ENCODE peak calls at places on chromosomes 12 and 14, in six cellular contexts. One of them, this sample, is unnamed.

GRCh38 chr12:124930576-124930975 is 16.1 kb upstream of the UBC start:
- DNase-seq in HepG2: no peak
- DNase-seq in HCT116: no peak
- DNase-seq in K562: no peak
- DNase-seq in GM12878: no peak
- DNase-seq in SK-N-SH: no peak
- DNase-seq in this sample: no peak

GRCh38 chr12:4221157-4221556 is 52.4 kb upstream of the CCND2 start:
- DNase-seq in HepG2: no peak
- DNase-seq in HCT116: no peak
- DNase-seq in K562: no peak
- DNase-seq in GM12878: no peak
- DNase-seq in SK-N-SH: no peak
- DNase-seq in this sample: no peak

GRCh38 chr12:2319747-2320146 is 267.0 kb downstream of the CACNA1C start:
- DNase-seq in HepG2: no peak
- DNase-seq in HCT116: no peak
- DNase-seq in K562: no peak
- DNase-seq in GM12878: no peak
- DNase-seq in SK-N-SH: no peak
- DNase-seq in this sample: no peak

GRCh38 chr12:116266631-116267349 is 10.7 kb downstream of the MED13L start:
- DNase-seq in HepG2: no peak
- DNase-seq in HCT116: no peak
- DNase-seq in K562: no peak
- DNase-seq in GM12878: no peak
- DNase-seq in SK-N-SH: no peak
- DNase-seq in this sample: no peak

GRCh38 chr14:24298892-24299254 is 707 bp downstream of the DHRS1 start:
- DNase-seq in HepG2: peak
- DNase-seq in HCT116: peak
- DNase-seq in K562: peak
- DNase-seq in GM12878: no peak
- DNase-seq in SK-N-SH: no peak
- DNase-seq in this sample: no peak

GRCh38 chr14:75970989-75971388 is 10.8 kb downstream of the TGFB3 start:
- DNase-seq in HepG2: no peak
- DNase-seq in HCT116: no peak
- DNase-seq in K562: no peak
- DNase-seq in GM12878: no peak
- DNase-seq in SK-N-SH: no peak
- DNase-seq in this sample: no peak

GRCh38 chr12:109555431-109556315 is 17.6 kb downstream of the MMAB start:
- DNase-seq in HepG2: no peak
- DNase-seq in HCT116: no peak
- DNase-seq in K562: no peak
- DNase-seq in GM12878: no peak
- DNase-seq in SK-N-SH: no peak
- DNase-seq in this sample: no peak

GRCh38 chr14:77154421-77154820 is 12.8 kb upstream of the ZDHHC22 start:
- DNase-seq in HepG2: no peak
- DNase-seq in HCT116: no peak
- DNase-seq in K562: no peak
- DNase-seq in GM12878: no peak
- DNase-seq in SK-N-SH: no peak
- DNase-seq in this sample: no peak

GRCh38 chr14:69818760-69819191 is 21.7 kb upstream of the SLC10A1 start:
- DNase-seq in HepG2: peak
- DNase-seq in HCT116: peak
- DNase-seq in K562: peak
- DNase-seq in GM12878: peak
- DNase-seq in SK-N-SH: peak
- DNase-seq in this sample: peak

GRCh38 chr14:77508876-77509275 is 10.3 kb upstream of the ISM2 start:
- DNase-seq in HepG2: peak
- DNase-seq in HCT116: no peak
- DNase-seq in K562: no peak
- DNase-seq in GM12878: no peak
- DNase-seq in SK-N-SH: no peak
- DNase-seq in this sample: no peak

GRCh38 chr12:115267891-115268290 is 583.9 kb upstream of the TBX3 start:
- DNase-seq in HepG2: no peak
- DNase-seq in HCT116: no peak
- DNase-seq in K562: no peak
- DNase-seq in GM12878: no peak
- DNase-seq in SK-N-SH: no peak
- DNase-seq in this sample: no peak

GRCh38 chr14:93906341-93907329 is 20.5 kb upstream of the FAM181A start:
- DNase-seq in HepG2: peak
- DNase-seq in HCT116: peak
- DNase-seq in K562: peak
- DNase-seq in GM12878: no peak
- DNase-seq in SK-N-SH: peak
- DNase-seq in this sample: peak

GRCh38 chr12:61853945-61854344 is 406.3 kb upstream of the USP15 start:
- DNase-seq in HepG2: no peak
- DNase-seq in HCT116: no peak
- DNase-seq in K562: no peak
- DNase-seq in GM12878: no peak
- DNase-seq in SK-N-SH: no peak
- DNase-seq in this sample: no peak

GRCh38 chr12:20436367-20436766 is 68.0 kb downstream of the PDE3A start:
- DNase-seq in HepG2: no peak
- DNase-seq in HCT116: no peak
- DNase-seq in K562: no peak
- DNase-seq in GM12878: no peak
- DNase-seq in SK-N-SH: no peak
- DNase-seq in this sample: no peak

GRCh38 chr12:10607885-10608458 is 5.4 kb downstream of the MAGOHB start:
- DNase-seq in HepG2: no peak
- DNase-seq in HCT116: no peak
- DNase-seq in K562: peak
- DNase-seq in GM12878: no peak
- DNase-seq in SK-N-SH: peak
- DNase-seq in this sample: peak

GRCh38 chr12:30796891-30797371 is 42.2 kb upstream of the CAPRIN2 start:
- DNase-seq in HepG2: no peak
- DNase-seq in HCT116: no peak
- DNase-seq in K562: no peak
- DNase-seq in GM12878: no peak
- DNase-seq in SK-N-SH: peak
- DNase-seq in this sample: no peak

GRCh38 chr12:31518680-31519227 is 72.2 kb downstream of the DENND5B start:
- DNase-seq in HepG2: peak
- DNase-seq in HCT116: peak
- DNase-seq in K562: no peak
- DNase-seq in GM12878: no peak
- DNase-seq in SK-N-SH: peak
- DNase-seq in this sample: no peak

GRCh38 chr12:81872400-81872799 is 113.2 kb upstream of the PPFIA2 start:
- DNase-seq in HepG2: no peak
- DNase-seq in HCT116: no peak
- DNase-seq in K562: no peak
- DNase-seq in GM12878: no peak
- DNase-seq in SK-N-SH: no peak
- DNase-seq in this sample: no peak

GRCh38 chr12:108047130-108047550 is 81.9 kb upstream of the WSCD2 start:
- DNase-seq in HepG2: no peak
- DNase-seq in HCT116: no peak
- DNase-seq in K562: no peak
- DNase-seq in GM12878: no peak
- DNase-seq in SK-N-SH: no peak
- DNase-seq in this sample: no peak

GRCh38 chr12:79515526-79515935 is 175.2 kb downstream of the PAWR start:
- DNase-seq in HepG2: no peak
- DNase-seq in HCT116: no peak
- DNase-seq in K562: no peak
- DNase-seq in GM12878: no peak
- DNase-seq in SK-N-SH: no peak
- DNase-seq in this sample: no peak

GRCh38 chr12:41924111-41924510 is 220.6 kb downstream of the GXYLT1 start:
- DNase-seq in HepG2: no peak
- DNase-seq in HCT116: no peak
- DNase-seq in K562: no peak
- DNase-seq in GM12878: no peak
- DNase-seq in SK-N-SH: no peak
- DNase-seq in this sample: no peak

GRCh38 chr14:70822706-70823185 is 13.4 kb upstream of the MAP3K9 start:
- DNase-seq in HepG2: no peak
- DNase-seq in HCT116: no peak
- DNase-seq in K562: no peak
- DNase-seq in GM12878: no peak
- DNase-seq in SK-N-SH: peak
- DNase-seq in this sample: no peak
- TF ChIP-seq JUND in HepG2: no peak
- TF ChIP-seq JUND in HCT116: no peak
- TF ChIP-seq JUND in K562: no peak
- TF ChIP-seq JUND in GM12878: no peak
- TF ChIP-seq JUND in SK-N-SH: no peak
- TF ChIP-seq JUND in this sample: no peak

GRCh38 chr12:120972870-120973543 is 5.3 kb upstream of the HNF1A start:
- DNase-seq in HepG2: peak
- DNase-seq in HCT116: no peak
- DNase-seq in K562: no peak
- DNase-seq in GM12878: no peak
- DNase-seq in SK-N-SH: no peak
- DNase-seq in this sample: peak
- TF ChIP-seq JUND in HepG2: no peak
- TF ChIP-seq JUND in HCT116: no peak
- TF ChIP-seq JUND in K562: no peak
- TF ChIP-seq JUND in GM12878: no peak
- TF ChIP-seq JUND in SK-N-SH: no peak
- TF ChIP-seq JUND in this sample: no peak

GRCh38 chr12:106760184-106760531 is 14.3 kb upstream of the RIC8B start:
- DNase-seq in HepG2: no peak
- DNase-seq in HCT116: no peak
- DNase-seq in K562: no peak
- DNase-seq in GM12878: peak
- DNase-seq in SK-N-SH: no peak
- DNase-seq in this sample: no peak
- TF ChIP-seq JUND in HepG2: no peak
- TF ChIP-seq JUND in HCT116: no peak
- TF ChIP-seq JUND in K562: no peak
- TF ChIP-seq JUND in GM12878: no peak
- TF ChIP-seq JUND in SK-N-SH: no peak
- TF ChIP-seq JUND in this sample: no peak

DNA sequence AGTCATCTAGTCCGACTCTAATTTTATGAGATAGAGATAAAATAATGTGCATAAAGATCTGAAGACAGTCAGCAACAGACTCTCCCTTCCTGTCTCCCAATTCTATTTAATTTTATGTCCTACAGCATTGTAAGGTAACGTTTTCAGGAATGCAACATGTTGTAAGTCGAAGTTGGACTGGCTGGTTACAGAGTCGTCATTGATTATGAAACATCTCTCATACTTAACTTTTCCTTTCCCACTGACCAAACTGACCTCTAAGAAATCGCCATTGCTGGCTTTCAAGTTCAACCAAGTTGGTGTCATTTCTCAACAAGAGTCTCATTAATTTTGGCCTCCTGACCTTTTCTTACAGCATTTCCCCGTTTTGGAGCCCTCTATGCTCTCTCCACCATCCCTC is 4.9 kb upstream of the RIC8B start:
- DNase-seq in HepG2: no peak
- DNase-seq in HCT116: no peak
- DNase-seq in K562: no peak
- DNase-seq in GM12878: no peak
- DNase-seq in SK-N-SH: no peak
- DNase-seq in this sample: no peak
- TF ChIP-seq JUND in HepG2: no peak
- TF ChIP-seq JUND in HCT116: no peak
- TF ChIP-seq JUND in K562: no peak
- TF ChIP-seq JUND in GM12878: no peak
- TF ChIP-seq JUND in SK-N-SH: no peak
- TF ChIP-seq JUND in this sample: no peak

GRCh38 chr14:55877942-55878341 is 240.3 kb upstream of the PELI2 start:
- DNase-seq in HepG2: no peak
- DNase-seq in HCT116: no peak
- DNase-seq in K562: no peak
- DNase-seq in GM12878: no peak
- DNase-seq in SK-N-SH: no peak
- DNase-seq in this sample: no peak

GRCh38 chr14:55884819-55885218 is 233.4 kb upstream of the PELI2 start:
- DNase-seq in HepG2: no peak
- DNase-seq in HCT116: no peak
- DNase-seq in K562: no peak
- DNase-seq in GM12878: no peak
- DNase-seq in SK-N-SH: no peak
- DNase-seq in this sample: no peak

DNA sequence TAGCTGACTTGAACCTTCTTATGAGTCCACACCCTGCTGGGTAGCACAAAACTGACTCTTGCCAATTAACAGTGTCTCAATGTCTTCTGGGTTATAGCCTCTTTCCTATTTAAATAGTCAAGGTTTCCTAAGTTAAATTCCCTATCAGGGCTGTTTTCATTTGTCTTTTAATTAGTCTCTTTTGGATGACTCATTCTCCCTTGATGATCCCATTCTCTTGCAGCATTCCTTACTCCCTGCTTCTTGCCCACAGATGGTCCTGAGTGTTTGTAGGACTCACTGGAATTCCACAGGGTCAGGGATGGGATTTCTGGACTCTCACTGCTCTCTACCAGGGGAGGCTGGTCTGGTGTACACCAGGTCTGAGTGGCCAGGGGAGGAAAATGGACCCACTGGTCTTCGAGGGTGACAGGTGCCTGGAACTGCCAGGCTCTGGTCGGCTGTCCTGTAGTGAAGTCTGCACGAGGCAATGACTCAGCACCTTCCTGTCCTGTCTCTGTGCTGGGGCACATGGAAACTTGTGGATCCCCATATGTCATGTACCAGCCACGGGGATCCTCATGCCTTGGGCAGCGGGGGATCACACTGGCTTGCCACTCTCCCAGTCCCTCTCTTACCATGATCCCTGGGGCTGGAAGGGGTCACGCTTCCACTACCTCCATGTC is 236.5 kb upstream of the PELI2 start:
- DNase-seq in HepG2: no peak
- DNase-seq in HCT116: no peak
- DNase-seq in K562: no peak
- DNase-seq in GM12878: no peak
- DNase-seq in SK-N-SH: no peak
- DNase-seq in this sample: no peak
- TF ChIP-seq JUND in HepG2: no peak
- TF ChIP-seq JUND in HCT116: no peak
- TF ChIP-seq JUND in K562: no peak
- TF ChIP-seq JUND in GM12878: no peak
- TF ChIP-seq JUND in SK-N-SH: no peak
- TF ChIP-seq JUND in this sample: no peak

DNA sequence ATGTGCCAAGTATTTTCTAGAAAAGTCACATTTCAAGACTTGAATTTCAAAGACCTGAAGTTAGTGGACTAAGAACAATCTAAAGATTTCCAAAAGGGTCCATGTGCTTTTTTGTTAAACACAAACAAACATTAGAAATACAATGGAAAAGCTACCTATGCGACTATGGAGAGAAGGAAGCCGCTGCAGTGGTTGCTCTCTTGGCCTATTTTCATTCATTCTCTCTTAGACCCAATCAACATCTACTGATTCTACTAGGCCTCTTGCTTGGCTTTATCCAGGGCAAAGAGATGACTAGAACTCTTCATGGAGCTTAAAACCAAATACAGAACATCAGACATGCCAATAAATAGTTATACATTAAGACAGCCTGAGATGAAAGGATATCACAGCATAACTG is 9.9 kb downstream of the FGD6 start:
- DNase-seq in HepG2: no peak
- DNase-seq in HCT116: no peak
- DNase-seq in K562: no peak
- DNase-seq in GM12878: no peak
- DNase-seq in SK-N-SH: no peak
- DNase-seq in this sample: no peak
- TF ChIP-seq JUND in HepG2: no peak
- TF ChIP-seq JUND in HCT116: no peak
- TF ChIP-seq JUND in K562: no peak
- TF ChIP-seq JUND in GM12878: no peak
- TF ChIP-seq JUND in SK-N-SH: no peak
- TF ChIP-seq JUND in this sample: no peak